ENCODE peak calls at places on chromosomes 5 and 9, in seven cellular contexts. L is adrenal gland; F is aorta; Q is anterior cingulate cortex; X is stimulated activated naive CD8-positive, alpha-beta T cell treated with anti-CD3 and anti-CD28 coated beads, Interleukin-15, Interleukin-2, amounts not matched to agents 100 U/mL and 50 U/mL, for 24 hours; O is osteocyte; V is C1 segment of cervical spinal cord. W is an unnamed sample.

GRCh38 chr9:19130436-19130835 is 3.1 kb upstream of the PLIN2 start:
- DNase-seq in L (no peak), F (no peak), Q (no peak), X (no peak), O (no peak), V (no peak), W (no peak)

GRCh38 chr5:38660194-38660668 is 103.8 kb upstream of the LIFR start:
- DNase-seq in L (no peak), F (no peak), Q (no peak), X (no peak), O (no peak), V (no peak), W (no peak)

GRCh38 chr5:141182248-141182647 is at the start of gene PCDHB16:
- DNase-seq in L (no peak), F (no peak), Q (no peak), X (no peak), O (no peak), V (no peak), W (peak; percentile 47)

GRCh38 chr5:30561771-30562170 is 631.7 kb upstream of the CDH6 start:
- DNase-seq in L (no peak), F (no peak), Q (no peak), X (no peak), O (no peak), V (no peak), W (no peak)

GRCh38 chr9:6896562-6896961 is 138.8 kb downstream of the KDM4C start:
- DNase-seq in L (no peak), F (no peak), Q (no peak), X (no peak), O (no peak), V (no peak), W (no peak)

GRCh38 chr5:31449175-31449574 is 82.7 kb downstream of the DROSHA start:
- DNase-seq in L (peak; percentile 10), F (no peak), Q (no peak), X (no peak), O (no peak), V (no peak), W (peak; percentile 18)

GRCh38 chr5:84017704-84018240 is 297.1 kb upstream of the HAPLN1 start:
- DNase-seq in L (no peak), F (no peak), Q (no peak), X (no peak), O (no peak), V (no peak), W (no peak)

GRCh38 chr9:82404484-82405280 is 416.1 kb downstream of the SPATA31D1 start:
- DNase-seq in L (peak; percentile 4), F (no peak), Q (no peak), X (no peak), O (no peak), V (no peak), W (no peak)

GRCh38 chr9:124914753-124915405 is 26.0 kb downstream of the GOLGA1 start:
- DNase-seq in L (no peak), F (no peak), Q (no peak), X (no peak), O (no peak), V (no peak), W (no peak)

GRCh38 chr9:73824671-73825070 is 672.5 kb upstream of the RORB start:
- DNase-seq in L (no peak), F (no peak), Q (no peak), X (no peak), O (no peak), V (no peak), W (no peak)

GRCh38 chr5:39274388-39275085 is 55.2 kb upstream of the FYB1 start:
- DNase-seq in L (no peak), F (no peak), Q (no peak), X (no peak), O (no peak), V (no peak), W (peak; percentile 12)

GRCh38 chr5:176547811-176548210 is 1.3 kb upstream of the CDHR2 start:
- DNase-seq in L (no peak), F (no peak), Q (no peak), X (peak; percentile 19), O (no peak), V (no peak), W (no peak)

GRCh38 chr5:79488775-79489174 is 25.2 kb downstream of the HOMER1 start:
- DNase-seq in L (no peak), F (no peak), Q (no peak), X (no peak), O (no peak), V (no peak), W (no peak)

GRCh38 chr9:107363511-107364182 is 80.6 kb downstream of the RAD23B start:
- DNase-seq in L (no peak), F (no peak), Q (no peak), X (no peak), O (no peak), V (no peak), W (no peak)

GRCh38 chr9:132485454-132485853 is 75.4 kb downstream of the CFAP77 start:
- DNase-seq in L (no peak), F (no peak), Q (no peak), X (no peak), O (no peak), V (no peak), W (no peak)

W was measured in putamen.